ENCODE peak calls at places on chromosome 16, in seven cellular contexts. W is endothelial cell; V is Calu3; I is activated CD8-positive, alpha-beta T cell treated with anti-CD3 and anti-CD28 coated beads for 36 hours; G is fibroblast of pulmonary artery; U is astrocyte of the spinal cord; B is progenitor cell of endocrine pancreas. D is an unnamed sample.

GRCh38 chr16:31201511-31202401 is 804 bp downstream of the PYCARD start:
- DNase-seq in W (peak; percentile 48), V (peak; percentile 51), I (peak; percentile 46), G (no peak), U (no peak), B (peak; percentile 32), D (no peak)

GRCh38 chr16:14193316-14193871 is 122.3 kb downstream of the MRTFB start:
- DNase-seq in W (no peak), V (no peak), I (peak; percentile 59), G (no peak), U (no peak), B (no peak), D (no peak)

GRCh38 chr16:8492690-8493089 is 97.6 kb downstream of the TMEM114 start:
- DNase-seq in W (no peak), V (no peak), I (no peak), G (no peak), U (no peak), B (no peak), D (no peak)

GRCh38 chr16:83068686-83069085 is 441.9 kb downstream of the CDH13 start:
- DNase-seq in W (no peak), V (no peak), I (no peak), G (peak; percentile 78), U (peak; percentile 54), B (no peak), D (no peak)

GRCh38 chr16:29915590-29916247 is 10.3 kb downstream of the KCTD13 start:
- DNase-seq in W (no peak), V (no peak), I (no peak), G (peak; percentile 39), U (no peak), B (no peak), D (no peak)

GRCh38 chr16:81834868-81835267 is 55.8 kb downstream of the PLCG2 start:
- DNase-seq in W (no peak), V (no peak), I (no peak), G (no peak), U (no peak), B (no peak), D (no peak)

GRCh38 chr16:610513-611381 is 20.0 kb upstream of the WFIKKN1 start:
- DNase-seq in W (peak; percentile 75), V (peak; percentile 51), I (peak; percentile 73), G (no peak), U (peak; percentile 26), B (no peak), D (no peak)

GRCh38 chr16:89035013-89035697 is 58.1 kb upstream of the CBFA2T3 start:
- DNase-seq in W (no peak), V (no peak), I (peak; percentile 33), G (no peak), U (no peak), B (no peak), D (no peak)

GRCh38 chr16:27402964-27403600 is 1.1 kb downstream of the IL21R start:
- DNase-seq in W (no peak), V (no peak), I (peak; percentile 77), G (no peak), U (peak; percentile 30), B (no peak), D (no peak)

GRCh38 chr16:3999479-3999868 is 116.8 kb downstream of the ADCY9 start:
- DNase-seq in W (no peak), V (no peak), I (no peak), G (peak; percentile 89), U (peak; percentile 63), B (no peak), D (peak; percentile 9)

GRCh38 chr16:80744856-80745255 is 59.5 kb downstream of the CDYL2 start:
- DNase-seq in W (no peak), V (no peak), I (peak; percentile 40), G (no peak), U (no peak), B (no peak), D (no peak)

GRCh38 chr16:9300252-9300651 is 208.8 kb downstream of the HAPSTR1 start:
- DNase-seq in W (no peak), V (no peak), I (no peak), G (no peak), U (no peak), B (no peak), D (no peak)

GRCh38 chr16:81748476-81749198 is 30.5 kb upstream of the PLCG2 start:
- DNase-seq in W (no peak), V (no peak), I (peak; percentile 35), G (no peak), U (no peak), B (no peak), D (no peak)

GRCh38 chr16:88409296-88410065 is 26.7 kb downstream of the ZNF469 start:
- DNase-seq in W (no peak), V (no peak), I (no peak), G (no peak), U (no peak), B (no peak), D (no peak)

GRCh38 chr16:693766-694165 is 3.6 kb upstream of the WDR24 start:
- DNase-seq in W (no peak), V (no peak), I (no peak), G (no peak), U (no peak), B (no peak), D (no peak)

GRCh38 chr16:4217246-4218131 is 24.4 kb downstream of the SRL start:
- DNase-seq in W (no peak), V (no peak), I (no peak), G (peak; percentile 21), U (peak; percentile 40), B (no peak), D (no peak)

GRCh38 chr16:87982491-87983415 is 31.5 kb downstream of the BANP start:
- DNase-seq in W (no peak), V (no peak), I (no peak), G (no peak), U (no peak), B (no peak), D (no peak)

DNA sequence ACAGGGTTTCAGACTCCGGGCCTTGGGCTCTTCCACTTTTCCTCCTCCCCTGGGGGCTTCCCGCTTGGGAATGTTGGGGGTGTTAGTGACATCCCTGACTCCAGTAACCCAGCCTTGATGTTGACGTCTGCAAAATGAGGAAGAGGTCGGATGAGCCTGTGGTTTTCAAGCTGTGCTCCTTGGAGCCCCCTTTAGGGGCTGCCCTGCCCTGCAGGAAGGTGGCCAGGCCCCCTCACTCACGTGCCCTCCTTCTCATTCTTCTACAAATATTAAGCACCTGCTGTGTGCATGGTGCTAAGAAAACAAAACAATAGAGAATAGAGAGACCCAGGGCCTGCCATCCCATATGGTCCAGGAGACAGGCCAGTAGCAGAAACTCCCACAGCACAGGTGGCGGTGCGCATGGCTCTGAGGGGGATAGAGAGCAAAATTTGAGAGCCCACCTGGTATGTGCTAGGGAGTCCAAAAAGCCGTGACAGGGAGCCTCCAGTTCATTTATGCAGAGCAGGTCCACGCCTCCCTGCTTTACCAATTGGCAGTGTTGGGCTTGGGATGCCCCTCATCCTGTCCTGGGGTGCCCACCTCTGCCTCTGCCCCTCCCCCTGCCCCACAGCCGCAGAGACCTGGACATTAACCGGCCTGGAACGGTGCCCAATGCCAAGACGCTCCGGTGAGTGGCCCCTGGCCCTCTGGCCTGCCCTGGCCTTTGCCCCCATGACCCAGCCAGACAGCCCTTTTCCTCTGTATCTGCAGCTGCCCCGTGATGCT is 7.4 kb downstream of the NDRG4 start:
- DNase-seq in W (no peak), V (no peak), I (peak; percentile 1), G (no peak), U (no peak), B (no peak), D (no peak)
- TF ChIP-seq CTCF in W (no peak), V (no peak), I (no peak), G (no peak), U (no peak), B (peak; percentile 10), D (no peak)

DNA sequence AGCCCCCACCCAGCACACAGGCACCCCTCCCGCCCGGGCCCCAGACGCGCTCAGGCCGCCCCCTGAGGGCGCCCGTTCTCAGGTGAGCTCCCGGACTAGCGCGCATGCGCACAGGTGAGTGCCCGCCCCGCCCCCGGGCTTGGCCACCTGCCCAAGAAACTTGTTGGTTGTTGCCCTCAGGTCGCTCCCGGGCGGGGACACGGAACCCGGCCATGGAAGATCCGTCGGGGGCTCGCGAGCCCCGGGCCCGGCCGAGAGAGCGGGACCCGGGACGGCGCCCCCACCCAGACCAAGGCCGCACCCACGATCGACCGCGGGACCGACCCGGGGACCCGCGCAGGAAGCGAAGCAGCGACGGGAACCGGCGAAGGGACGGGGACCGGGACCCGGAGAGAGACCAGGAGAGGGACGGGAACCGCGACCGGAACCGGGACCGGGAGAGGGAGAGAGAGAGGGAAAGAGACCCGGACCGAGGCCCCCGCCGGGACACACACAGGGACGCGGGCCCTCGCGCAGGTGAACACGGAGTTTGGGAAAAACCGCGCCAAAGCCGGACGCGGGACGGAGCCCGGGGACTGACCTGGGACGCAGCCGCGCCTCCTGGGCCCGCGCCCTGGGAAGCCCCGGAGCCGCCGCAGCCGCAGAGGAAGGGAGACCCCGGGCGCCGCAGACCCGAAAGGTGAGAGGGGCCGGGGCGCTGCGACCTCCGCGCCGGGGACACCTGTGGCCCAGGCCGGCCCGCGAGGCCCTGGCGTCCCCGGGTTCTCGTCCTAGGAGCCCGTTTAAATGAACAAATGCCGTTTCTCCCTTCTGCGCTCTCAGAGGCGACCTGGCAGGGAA is at the start of gene MARVELD3:
- DNase-seq in W (peak; percentile 20), V (peak; percentile 99), I (peak; percentile 32), G (no peak), U (no peak), B (peak; percentile 96), D (no peak)
- TF ChIP-seq CTCF in W (no peak), V (no peak), I (no peak), G (no peak), U (no peak), B (peak; percentile 35), D (no peak)

DNA sequence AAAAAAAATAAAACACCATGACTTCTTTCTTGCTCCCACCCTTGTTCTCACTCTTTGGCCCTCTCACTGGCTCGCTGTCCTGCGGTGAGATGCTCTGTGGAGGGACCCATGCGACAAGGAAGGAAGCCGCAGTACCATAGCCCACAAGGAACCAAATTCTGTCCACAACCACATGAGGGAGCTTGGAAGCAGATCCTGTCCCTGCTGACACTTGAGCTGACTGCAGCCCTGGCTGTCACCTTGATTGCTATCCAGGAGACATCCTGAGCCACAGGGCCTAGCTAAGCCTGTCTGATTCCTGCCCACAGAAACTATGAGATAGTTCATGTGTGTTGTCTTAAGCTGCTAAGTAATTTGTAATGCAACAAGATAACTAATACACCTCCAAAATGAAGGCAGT is 4.8 kb upstream of the MT2A start:
- DNase-seq in W (peak; percentile 40), V (peak; percentile 66), I (no peak), G (peak; percentile 49), U (no peak), B (no peak), D (peak; percentile 26)
- TF ChIP-seq CTCF in W (no peak), V (peak; percentile 40), I (peak; percentile 12), G (peak; percentile 50), U (peak; percentile 49), B (peak; percentile 40), D (peak; percentile 68)

GRCh38 chr16:54142787-54143186 is 143.8 kb downstream of the IRX3 start:
- DNase-seq in W (no peak), V (no peak), I (no peak), G (no peak), U (no peak), B (no peak), D (no peak)

GRCh38 chr16:54143410-54143809 is 143.2 kb downstream of the IRX3 start:
- DNase-seq in W (no peak), V (no peak), I (no peak), G (no peak), U (no peak), B (no peak), D (no peak)

GRCh38 chr16:54143934-54144333 is 142.7 kb downstream of the IRX3 start:
- DNase-seq in W (no peak), V (no peak), I (no peak), G (no peak), U (no peak), B (no peak), D (no peak)

GRCh38 chr16:54140788-54141136 is 145.8 kb downstream of the IRX3 start:
- DNase-seq in W (no peak), V (no peak), I (no peak), G (no peak), U (no peak), B (no peak), D (no peak)

GRCh38 chr16:54140057-54140787 is 146.4 kb downstream of the IRX3 start:
- DNase-seq in W (no peak), V (no peak), I (no peak), G (peak; percentile 10), U (no peak), B (no peak), D (peak; percentile 16)
- TF ChIP-seq CTCF in W (no peak), V (no peak), I (no peak), G (no peak), U (no peak), B (peak; percentile 16), D (peak; percentile 57)

D was measured in HFFc6.